ENCODE peak calls at places on chromosomes 5 and 9, in six cellular contexts. W is suprapubic skin, O is MM.1S, R is Peyer's patch, M is fibroblast of pulmonary artery, U is fibroblast of the aortic adventitia. Z is an unnamed sample.

GRCh38 chr9:120579139-120579749 is 723 bp downstream of the CDK5RAP2 start:
- DNase-seq in W (no peak), O (no peak), R (no peak), M (no peak), U (no peak), Z (no peak)

GRCh38 chr5:142769251-142769792 is 855 bp upstream of the ARHGAP26 start:
- DNase-seq in W (no peak), O (peak; percentile 54), R (no peak), M (no peak), U (no peak), Z (peak; percentile 44)

GRCh38 chr5:79560774-79561524 is 47.0 kb upstream of the HOMER1 start:
- DNase-seq in W (no peak), O (peak; percentile 79), R (no peak), M (peak; percentile 46), U (peak; percentile 75), Z (no peak)

GRCh38 chr5:141878186-141878770 is at the start of gene PCDH1:
- DNase-seq in W (no peak), O (peak; percentile 62), R (no peak), M (peak; percentile 27), U (no peak), Z (no peak)

GRCh38 chr9:91197232-91198181 is 164.2 kb downstream of the AUH start:
- DNase-seq in W (peak; percentile 86), O (no peak), R (peak; percentile 92), M (peak; percentile 99), U (peak; percentile 99), Z (peak; percentile 70)

GRCh38 chr5:6660704-6661103 is 27.5 kb downstream of the SRD5A1 start:
- DNase-seq in W (no peak), O (no peak), R (no peak), M (no peak), U (no peak), Z (no peak)

GRCh38 chr9:76893395-76893932 is 12.4 kb downstream of the PRUNE2 start:
- DNase-seq in W (no peak), O (no peak), R (no peak), M (no peak), U (no peak), Z (peak; percentile 60)

GRCh38 chr5:9771079-9771478 is 140.9 kb upstream of the TAS2R1 start:
- DNase-seq in W (no peak), O (no peak), R (no peak), M (no peak), U (no peak), Z (no peak)

GRCh38 chr9:32550046-32550608 is 2.0 kb upstream of the SMIM27 start:
- DNase-seq in W (no peak), O (no peak), R (no peak), M (peak; percentile 45), U (peak; percentile 43), Z (no peak)

GRCh38 chr5:153358315-153358976 is 132.0 kb upstream of the GRIA1 start:
- DNase-seq in W (no peak), O (peak; percentile 19), R (no peak), M (no peak), U (no peak), Z (no peak)

GRCh38 chr9:131233556-131233955 is 42.8 kb downstream of the FAM78A start:
- DNase-seq in W (peak; percentile 55), O (no peak), R (peak; percentile 46), M (no peak), U (no peak), Z (no peak)

GRCh38 chr9:131228988-131229387 is 47.3 kb downstream of the FAM78A start:
- DNase-seq in W (no peak), O (no peak), R (peak; percentile 9), M (peak; percentile 84), U (peak; percentile 55), Z (no peak)

GRCh38 chr9:131226226-131226625 is 50.1 kb downstream of the FAM78A start:
- DNase-seq in W (no peak), O (no peak), R (no peak), M (no peak), U (no peak), Z (no peak)

GRCh38 chr9:131227112-131228058 is 48.9 kb downstream of the FAM78A start:
- DNase-seq in W (no peak), O (no peak), R (peak; percentile 9), M (peak; percentile 47), U (no peak), Z (no peak)

DNA sequence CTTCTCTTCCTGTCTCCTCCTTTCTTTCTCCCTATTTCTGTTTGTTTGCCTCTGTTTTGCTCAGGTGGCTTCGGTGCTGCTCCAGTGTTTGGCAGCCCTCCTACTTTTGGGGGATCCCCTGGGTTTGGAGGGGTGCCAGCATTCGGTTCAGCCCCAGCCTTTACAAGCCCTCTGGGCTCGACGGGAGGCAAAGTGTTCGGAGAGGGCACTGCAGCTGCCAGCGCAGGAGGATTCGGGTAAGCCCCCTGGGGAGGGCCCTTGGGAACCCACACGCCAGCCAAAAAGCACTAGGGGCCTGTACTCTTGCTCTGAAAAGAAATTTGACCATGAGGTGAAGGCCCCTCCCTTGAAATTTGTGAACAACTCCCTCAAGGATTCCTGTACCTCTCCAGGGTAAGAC is 48.2 kb downstream of the FAM78A start:
- DNase-seq in W (no peak), O (no peak), R (no peak), M (no peak), U (no peak), Z (no peak)
- H3K4me3 ChIP-seq in W (peak overlapping the region; percentile 23), O (no peak overlapping the region), R (no peak overlapping the region), M (no peak overlapping the region), U (no peak overlapping the region), Z (peak overlapping the region; percentile 24)

DNA sequence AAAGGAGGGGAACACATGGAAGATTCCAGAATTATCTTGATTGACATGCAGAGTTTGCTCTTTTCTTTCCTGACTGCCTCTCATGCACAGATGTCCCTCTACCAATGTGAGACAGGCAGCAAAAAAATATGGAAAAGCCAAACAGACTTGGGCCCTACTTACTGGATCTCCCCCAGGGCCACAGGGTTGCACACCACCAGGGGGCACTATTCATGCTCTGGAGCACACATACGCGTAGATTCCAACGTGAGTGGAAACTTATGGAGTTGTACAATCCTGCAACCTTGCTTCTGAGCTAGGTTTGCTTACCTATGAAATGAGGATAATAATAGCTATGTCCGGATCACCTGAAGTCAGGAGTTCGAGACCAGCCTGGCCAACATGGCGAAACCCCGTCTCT is 319.5 kb downstream of the ARHGEF28 start:
- DNase-seq in W (no peak), O (no peak), R (no peak), M (no peak), U (no peak), Z (no peak)
- TF ChIP-seq CTCF in W (no peak), O (peak; percentile 26), R (no peak), M (peak; percentile 18), U (no peak), Z (no peak)

DNA sequence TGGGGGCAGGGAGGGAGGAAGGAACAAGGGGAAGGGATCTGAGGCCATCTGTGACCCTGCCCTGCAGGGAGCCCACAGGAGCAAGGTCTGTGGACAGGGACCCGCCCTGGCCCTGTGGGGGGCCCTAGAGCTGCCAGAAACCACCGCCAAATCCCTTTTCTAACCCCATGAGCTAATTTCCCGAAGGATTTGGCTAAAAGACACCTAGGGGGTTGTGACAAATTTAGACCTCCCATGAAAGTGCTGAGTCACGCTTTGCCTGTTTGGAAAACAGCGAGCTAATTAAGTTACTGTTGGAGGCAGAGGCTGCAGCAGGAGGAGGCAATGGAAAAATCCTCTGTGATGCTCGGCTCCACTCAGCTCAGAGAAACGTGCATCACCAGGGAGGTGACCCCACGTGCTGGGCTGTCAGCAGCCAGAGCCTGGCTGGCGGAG is 49.9 kb downstream of the OLFM1 start:
- DNase-seq in W (no peak), O (no peak), R (no peak), M (peak; percentile 7), U (no peak), Z (peak; percentile 77)
- H3K4me3 ChIP-seq in W (no peak overlapping the region), O (no peak overlapping the region), R (no peak overlapping the region), M (no peak overlapping the region), U (no peak overlapping the region), Z (no peak overlapping the region)

GRCh38 chr9:87748895-87749294 is 23.0 kb downstream of the CTSL start:
- DNase-seq in W (no peak), O (no peak), R (no peak), M (no peak), U (no peak), Z (no peak)
- TF ChIP-seq CTCF in W (no peak), O (no peak), R (no peak), M (no peak), U (no peak), Z (no peak)

GRCh38 chr5:64754066-64754465 is 14.4 kb downstream of the SREK1IP1 start:
- DNase-seq in W (no peak), O (no peak), R (no peak), M (no peak), U (no peak), Z (no peak)

GRCh38 chr5:64763948-64764503 is 4.5 kb downstream of the SREK1IP1 start:
- DNase-seq in W (no peak), O (no peak), R (no peak), M (no peak), U (no peak), Z (no peak)

GRCh38 chr5:64759960-64760695 is 8.4 kb downstream of the SREK1IP1 start:
- DNase-seq in W (no peak), O (no peak), R (no peak), M (peak; percentile 40), U (no peak), Z (no peak)

GRCh38 chr5:64758916-64759315 is 9.6 kb downstream of the SREK1IP1 start:
- DNase-seq in W (no peak), O (no peak), R (no peak), M (no peak), U (no peak), Z (no peak)
- H3K4me3 ChIP-seq in W (no peak overlapping the region), O (no peak overlapping the region), R (no peak overlapping the region), M (no peak overlapping the region), U (no peak overlapping the region), Z (no peak overlapping the region)

GRCh38 chr5:11724947-11725346 is 179.3 kb downstream of the CTNND2 start:
- DNase-seq in W (no peak), O (no peak), R (no peak), M (no peak), U (no peak), Z (no peak)

GRCh38 chr5:11715797-11716196 is 188.4 kb downstream of the CTNND2 start:
- DNase-seq in W (no peak), O (no peak), R (no peak), M (no peak), U (no peak), Z (no peak)

DNA sequence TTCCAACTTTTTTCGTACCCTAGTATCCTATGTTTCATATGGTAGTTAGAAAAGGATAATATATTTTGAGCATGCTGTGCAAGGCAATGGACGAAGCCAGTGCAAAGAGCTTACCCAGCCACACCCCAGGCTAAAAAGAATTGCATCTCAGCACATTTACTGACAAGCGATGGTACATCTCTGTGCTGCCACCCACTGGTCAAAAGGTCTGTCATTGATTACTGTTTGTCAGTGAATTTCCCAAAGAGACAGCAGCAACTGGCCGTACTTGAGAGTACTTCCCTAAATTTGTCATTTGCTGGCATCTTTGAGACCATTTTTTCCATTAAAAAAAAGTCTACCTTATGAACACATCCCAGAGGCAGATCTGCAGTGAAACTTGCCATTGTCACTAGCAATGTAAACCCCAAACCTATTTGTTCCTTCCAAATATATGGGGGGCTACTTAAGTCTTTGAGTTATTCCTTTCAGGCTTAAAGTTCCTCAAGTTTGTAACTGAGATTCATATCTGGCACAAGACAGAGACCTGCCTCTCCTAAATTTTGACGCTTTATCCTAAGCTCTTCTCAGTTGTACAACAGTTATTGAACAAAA is 184.3 kb downstream of the CTNND2 start:
- DNase-seq in W (no peak), O (peak; percentile 77), R (peak; percentile 49), M (no peak), U (no peak), Z (peak; percentile 91)
- TF ChIP-seq CTCF in W (peak; percentile 21), O (peak; percentile 56), R (no peak), M (no peak), U (no peak), Z (peak; percentile 59)

Z was measured in dorsolateral prefrontal cortex.